ENCODE peak calls at places on chromosomes 12 and 14, in seven cellular contexts. L is lower lobe of right lung, P is tibial nerve, K is adipocyte, W is HCT116, V is pancreas, R is GM23338. Y is an unnamed sample. For H3K4me1, the result is how much of the 10 kb centered on the place peaks cover.

GRCh38 chr14:23646648-23647549 is 10.7 kb downstream of the DHRS2 start:
- DNase-seq in P (no peak), L (no peak), V (no peak), K (peak), R (no peak), W (no peak), Y (no peak)

GRCh38 chr12:2654741-2655140 is 140.0 kb upstream of the FKBP4 start:
- DNase-seq in L (no peak), P (no peak), W (no peak), K (no peak), V (no peak), R (no peak), Y (no peak)

GRCh38 chr12:51941011-51941561 is 10.4 kb upstream of the ACVR1B start:
- DNase-seq in R (peak), L (no peak), P (no peak), V (no peak), K (peak), W (no peak), Y (no peak)

GRCh38 chr12:337039-337438 is 52.1 kb downstream of the KDM5A start:
- DNase-seq in P (no peak), L (no peak), K (no peak), R (no peak), W (no peak), V (no peak), Y (no peak)

GRCh38 chr14:64709126-64709525 is 4.9 kb downstream of the PLEKHG3 start:
- DNase-seq in R (no peak), K (no peak), L (no peak), V (no peak), W (no peak), P (no peak), Y (no peak)

GRCh38 chr12:6613015-6613775 is 6.0 kb upstream of the CHD4 start:
- DNase-seq in R (peak), L (peak), K (peak), W (peak), V (peak), P (peak), Y (peak)

GRCh38 chr14:56650075-56650474 is 70.5 kb downstream of the TMEM260 start:
- DNase-seq in R (no peak), W (no peak), K (no peak), V (no peak), P (peak), L (no peak), Y (no peak)

GRCh38 chr12:118439068-118439467 is 62.7 kb downstream of the SUDS3 start:
- DNase-seq in V (no peak), P (no peak), R (no peak), L (no peak), W (no peak), K (no peak), Y (no peak)

GRCh38 chr12:20260864-20261263 is 107.5 kb upstream of the PDE3A start:
- DNase-seq in P (no peak), K (no peak), W (no peak), L (no peak), V (no peak), R (no peak), Y (no peak)

GRCh38 chr12:42705863-42706262 is 116.3 kb upstream of the PRICKLE1 start:
- DNase-seq in W (no peak), V (no peak), R (no peak), K (peak), L (peak), P (peak), Y (no peak)

GRCh38 chr14:104443391-104444158 is 136.0 kb upstream of the C14orf180 start:
- DNase-seq in R (peak), W (no peak), L (no peak), P (no peak), V (no peak), K (no peak), Y (no peak)

GRCh38 chr14:104290756-104291122 is 152.4 kb downstream of the KIF26A start:
- DNase-seq in V (peak), P (peak), R (no peak), K (no peak), L (peak), W (no peak), Y (no peak)

GRCh38 chr14:74134484-74134883 is 49.7 kb downstream of the LIN52 start:
- DNase-seq in L (no peak), P (no peak), V (no peak), W (no peak), R (no peak), K (no peak), Y (no peak)

GRCh38 chr14:87994974-87995373 is 2.0 kb upstream of the GALC start:
- DNase-seq in V (no peak), P (no peak), R (no peak), W (no peak), K (no peak), L (no peak), Y (no peak)

GRCh38 chr12:19739195-19739776 is 300.0 kb downstream of the AEBP2 start:
- DNase-seq in P (no peak), R (peak), W (peak), K (peak), L (no peak), V (no peak), Y (peak)

GRCh38 chr12:105814283-105814682 is 324.5 kb downstream of the NUAK1 start:
- DNase-seq in L (no peak), V (no peak), W (no peak), K (no peak), P (no peak), R (no peak), Y (no peak)

GRCh38 chr12:82517027-82517426 is 158.7 kb downstream of the METTL25 start:
- DNase-seq in L (no peak), R (peak), P (no peak), K (no peak), W (peak), V (no peak), Y (peak)

GRCh38 chr12:93819048-93819491 is 141.9 kb downstream of the CRADD start:
- DNase-seq in L (no peak), V (no peak), K (peak), W (no peak), R (no peak), P (peak), Y (no peak)

GRCh38 chr14:34324363-34324795 is 137.7 kb downstream of the SPTSSA start:
- DNase-seq in P (no peak), L (no peak), R (peak), W (peak), V (no peak), K (peak), Y (peak)

GRCh38 chr12:89433634-89434033 is 81.3 kb upstream of the DUSP6 start:
- DNase-seq in K (no peak), W (no peak), L (no peak), R (no peak), P (no peak), V (no peak), Y (no peak)

GRCh38 chr12:122856999-122857671 is 21.9 kb downstream of the HIP1R start:
- DNase-seq in V (peak), K (no peak), P (no peak), L (no peak), R (no peak), W (no peak), Y (no peak)

GRCh38 chr14:24179961-24180726 is 8.3 kb downstream of the REC8 start:
- DNase-seq in P (no peak), W (no peak), L (no peak), K (peak), R (no peak), V (peak), Y (no peak)

GRCh38 chr14:100142073-100143040 is 17.1 kb downstream of the DEGS2 start:
- DNase-seq in P (no peak), V (peak), W (no peak), L (no peak), R (no peak), K (no peak), Y (no peak)

GRCh38 chr14:66601932-66602578 is 94.1 kb downstream of the GPHN start:
- DNase-seq in L (no peak), K (no peak), P (no peak), R (no peak), V (no peak), W (no peak), Y (no peak)

GRCh38 chr12:114163766-114164165 is 197.6 kb upstream of the RBM19 start:
- DNase-seq in W (peak), K (no peak), R (no peak), V (no peak), P (no peak), L (no peak), Y (no peak)

GRCh38 chr12:82461851-82462250 is 103.5 kb downstream of the METTL25 start:
- DNase-seq in R (no peak), W (no peak), K (no peak), P (no peak), V (no peak), L (no peak), Y (no peak)

GRCh38 chr14:30214014-30214413 is 286.4 kb upstream of the PRKD1 start:
- DNase-seq in K (peak), P (no peak), L (no peak), W (no peak), V (no peak), R (no peak), Y (no peak)

GRCh38 chr12:44462729-44463128 is 413.4 kb downstream of the NELL2 start:
- DNase-seq in W (no peak), P (no peak), L (no peak), K (no peak), R (no peak), V (no peak), Y (no peak)

GRCh38 chr12:57242329-57242690 is 8.7 kb downstream of the STAC3 start:
- DNase-seq in K (no peak), R (no peak), P (no peak), L (no peak), V (peak), W (no peak), Y (no peak)

GRCh38 chr12:46356655-46357437 is 15.7 kb downstream of the SLC38A2 start:
- DNase-seq in V (no peak), L (no peak), R (no peak), P (no peak), W (no peak), K (no peak), Y (no peak)

GRCh38 chr12:53976823-53977595 is 2.3 kb upstream of the HOTAIR start:
- DNase-seq in K (no peak), L (no peak), W (no peak), R (no peak), P (no peak), V (no peak), Y (no peak)

GRCh38 chr14:78355109-78355508 is 184.9 kb downstream of the NRXN3 start:
- DNase-seq in R (no peak), V (no peak), K (no peak), W (no peak), P (no peak), L (no peak), Y (no peak)

GRCh38 chr12:94150483-94151225 is 2.3 kb downstream of the PLXNC1 start:
- DNase-seq in P (no peak), R (peak), L (no peak), K (no peak), V (peak), W (no peak), Y (peak)

GRCh38 chr14:65287264-65288131 is 125.0 kb upstream of the FUT8 start:
- DNase-seq in P (no peak), W (no peak), L (no peak), R (peak), K (no peak), V (peak), Y (no peak)

GRCh38 chr14:23093993-23094665 is 807 bp downstream of the ACIN1 start:
- DNase-seq in W (no peak), V (no peak), R (peak), P (no peak), K (peak), L (no peak), Y (no peak)

GRCh38 chr14:100588671-100589070 is 1.5 kb upstream of the BEGAIN start:
- DNase-seq in L (peak), W (no peak), K (no peak), V (peak), P (no peak), R (no peak), Y (no peak)

GRCh38 chr12:29270001-29270400 is 111.0 kb downstream of the ERGIC2 start:
- DNase-seq in R (no peak), V (no peak), P (no peak), K (no peak), W (no peak), L (no peak), Y (no peak)

GRCh38 chr12:29264424-29264823 is 115.3 kb downstream of the FAR2 start:
- DNase-seq in L (no peak), V (no peak), K (no peak), W (no peak), P (no peak), R (no peak), Y (no peak)
- H3K4me1 ChIP-seq in L (under half), V (under half), K (under half), W (under half), P (under half), R (under half), Y (under half)

GRCh38 chr12:11812558-11813421 is 163.3 kb downstream of the ETV6 start:
- DNase-seq in K (peak), L (no peak), V (no peak), R (peak), P (no peak), W (no peak), Y (peak)

GRCh38 chr12:11810160-11810559 is 160.7 kb downstream of the ETV6 start:
- DNase-seq in L (no peak), K (no peak), P (no peak), R (no peak), W (no peak), V (no peak), Y (no peak)

GRCh38 chr12:11813422-11813813 is 163.9 kb downstream of the ETV6 start:
- DNase-seq in R (peak), P (no peak), V (no peak), K (no peak), L (no peak), W (no peak), Y (no peak)

GRCh38 chr12:11814362-11814761 is 164.9 kb downstream of the ETV6 start:
- DNase-seq in V (no peak), K (peak), R (no peak), P (no peak), L (no peak), W (no peak), Y (no peak)

GRCh38 chr12:11810962-11811361 is 161.5 kb downstream of the ETV6 start:
- DNase-seq in P (no peak), L (no peak), W (no peak), V (no peak), R (no peak), K (no peak), Y (no peak)
- H3K4me1 ChIP-seq in P (half or more), L (under half), W (under half), V (under half), R (half or more), K (under half), Y (under half)

GRCh38 chr14:102625564-102626296 is 33.3 kb downstream of the RCOR1 start:
- DNase-seq in V (no peak), L (no peak), W (no peak), K (no peak), P (no peak), R (no peak), Y (no peak)
- H3K4me1 ChIP-seq in V (under half), L (under half), W (under half), K (under half), P (under half), R (under half), Y (under half)

GRCh38 chr12:111427417-111428074 is 21.8 kb downstream of the SH2B3 start:
- DNase-seq in R (no peak), V (no peak), W (no peak), K (no peak), P (no peak), L (no peak), Y (no peak)
- H3K4me1 ChIP-seq in R (under half), V (under half), W (under half), K (under half), P (under half), L (half or more), Y (under half)

GRCh38 chr14:95265106-95266094 is 54.3 kb downstream of the CLMN start:
- DNase-seq in V (no peak), W (peak), K (peak), L (no peak), R (no peak), P (no peak), Y (peak)
- H3K4me1 ChIP-seq in V (under half), W (half or more), K (under half), L (under half), R (under half), P (under half), Y (under half)

DNA sequence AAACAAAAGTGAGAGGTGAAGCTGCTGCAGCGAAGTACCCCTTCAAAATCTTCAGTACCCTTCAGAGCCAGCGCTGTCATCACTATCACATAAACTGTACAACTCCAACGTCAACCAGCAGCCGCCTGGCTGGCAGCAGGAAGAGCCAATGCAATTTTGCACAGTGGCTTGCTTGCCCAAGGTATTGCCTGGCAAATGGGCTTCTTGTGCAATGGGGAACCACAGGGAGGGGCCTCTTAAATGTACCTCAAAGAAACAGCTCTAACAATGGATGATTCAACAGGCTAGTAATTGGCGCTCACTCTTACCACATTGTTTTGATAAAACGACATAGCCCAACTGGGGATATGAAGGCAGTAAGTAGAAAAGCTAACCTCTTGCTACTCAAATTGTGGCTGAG is 125.5 kb upstream of the HIF1A start:
- DNase-seq in W (no peak), L (peak), P (no peak), V (no peak), R (no peak), K (peak), Y (no peak)
- H3K4me1 ChIP-seq in W (half or more), L (under half), P (half or more), V (under half), R (under half), K (half or more), Y (under half)

GRCh38 chr14:95316826-95317225 is 2.9 kb downstream of the CLMN start:
- DNase-seq in R (no peak), K (no peak), V (no peak), L (peak), W (no peak), P (no peak), Y (no peak)

GRCh38 chr14:95313707-95314106 is 6.0 kb downstream of the CLMN start:
- DNase-seq in R (no peak), P (peak), V (no peak), W (no peak), L (peak), K (peak), Y (no peak)

GRCh38 chr14:95315579-95315978 is 4.1 kb downstream of the CLMN start:
- DNase-seq in P (no peak), W (no peak), V (no peak), R (no peak), K (no peak), L (no peak), Y (no peak)

GRCh38 chr14:95314609-95315008 is 5.1 kb downstream of the CLMN start:
- DNase-seq in V (no peak), R (no peak), K (peak), W (no peak), P (no peak), L (peak), Y (no peak)

GRCh38 chr14:95315156-95315555 is 4.6 kb downstream of the CLMN start:
- DNase-seq in R (no peak), W (no peak), L (peak), P (no peak), V (no peak), K (no peak), Y (no peak)
- H3K4me1 ChIP-seq in R (under half), W (half or more), L (under half), P (half or more), V (under half), K (under half), Y (under half)

GRCh38 chr12:74015118-74015517 is 522.5 kb upstream of the ATXN7L3B start:
- DNase-seq in R (no peak), V (no peak), L (no peak), P (no peak), K (no peak), W (no peak), Y (no peak)
- H3K4me1 ChIP-seq in R (under half), V (under half), L (under half), P (under half), K (under half), W (under half), Y (under half)